ENCODE peak calls at places on chromosome 3, in ten cellular contexts. Q is cardiac fibroblast, D is heart left ventricle, F is bronchial epithelial cell, C is choroid plexus epithelial cell, H is foreskin fibroblast, G is K562, J is HFFc6, M is adrenal gland, I is GM20000. T is an unnamed sample.

GRCh38 chr3:116199063-116199462 is 246.2 kb downstream of the LSAMP start:
- DNase-seq in Q (no peak), D (no peak), F (no peak), C (no peak), H (no peak), G (no peak), J (no peak), M (no peak), I (no peak), T (no peak)

GRCh38 chr3:153182491-153182890 is 20.5 kb downstream of the RAP2B start:
- DNase-seq in Q (no peak), D (no peak), F (no peak), C (no peak), H (no peak), G (no peak), J (no peak), M (no peak), I (no peak), T (no peak)

GRCh38 chr3:6717026-6717943 is 143.6 kb upstream of the GRM7 start:
- DNase-seq in Q (no peak), D (no peak), F (no peak), C (no peak), H (no peak), G (no peak), J (no peak), M (no peak), I (peak), T (no peak)

GRCh38 chr3:150922611-150923010 is 17.4 kb upstream of the MINDY4B start:
- DNase-seq in Q (no peak), D (no peak), F (no peak), C (no peak), H (no peak), G (peak), J (no peak), M (no peak), I (no peak), T (peak)

GRCh38 chr3:159751141-159751540 is 237.5 kb upstream of the IL12A start:
- DNase-seq in Q (no peak), D (no peak), F (no peak), C (peak), H (no peak), G (no peak), J (peak), M (no peak), I (no peak), T (no peak)

GRCh38 chr3:85939026-85939616 is 980.3 kb downstream of the CADM2 start:
- DNase-seq in Q (no peak), D (no peak), F (no peak), C (peak), H (peak), G (no peak), J (no peak), M (no peak), I (no peak), T (no peak)

GRCh38 chr3:189148090-189148507 is 23.7 kb upstream of the TPRG1 start:
- DNase-seq in Q (peak), D (peak), F (peak), C (peak), H (peak), G (peak), J (peak), M (peak), I (peak), T (peak)

GRCh38 chr3:88032245-88032644 is 26.6 kb downstream of the CGGBP1 start:
- DNase-seq in Q (no peak), D (no peak), F (no peak), C (peak), H (no peak), G (no peak), J (no peak), M (no peak), I (no peak), T (no peak)

GRCh38 chr3:161171113-161171512 is 50.0 kb upstream of the NMD3 start:
- DNase-seq in Q (peak), D (peak), F (peak), C (peak), H (peak), G (no peak), J (peak), M (peak), I (no peak), T (peak)

GRCh38 chr3:63351159-63352007 is 73.3 kb downstream of the SYNPR start:
- DNase-seq in Q (peak), D (no peak), F (peak), C (peak), H (peak), G (peak), J (peak), M (no peak), I (peak), T (peak)

GRCh38 chr3:64539451-64540196 is 148.2 kb downstream of the ADAMTS9 start:
- DNase-seq in Q (peak), D (peak), F (no peak), C (peak), H (peak), G (no peak), J (peak), M (no peak), I (no peak), T (no peak)

GRCh38 chr3:35624698-35625097 is 14.6 kb upstream of the ARPP21 start:
- DNase-seq in Q (no peak), D (no peak), F (peak), C (no peak), H (no peak), G (no peak), J (no peak), M (no peak), I (no peak), T (peak)

GRCh38 chr3:169118666-169119370 is 544.7 kb downstream of the MECOM start:
- DNase-seq in Q (no peak), D (no peak), F (no peak), C (peak), H (peak), G (no peak), J (peak), M (no peak), I (no peak), T (no peak)

GRCh38 chr3:125212509-125213372 is at the start of gene SLC12A8:
- DNase-seq in Q (no peak), D (peak), F (no peak), C (no peak), H (no peak), G (no peak), J (no peak), M (no peak), I (peak), T (peak)

GRCh38 chr3:6928064-6928463 is 67.1 kb downstream of the GRM7 start:
- DNase-seq in Q (no peak), D (no peak), F (peak), C (no peak), H (no peak), G (no peak), J (no peak), M (no peak), I (no peak), T (peak)

GRCh38 chr3:126476166-126476975 is 680 bp upstream of the ZXDC start:
- DNase-seq in Q (peak), D (no peak), F (peak), C (peak), H (no peak), G (no peak), J (no peak), M (no peak), I (no peak), T (peak)

GRCh38 chr3:191385101-191385500 is 54.8 kb upstream of the UTS2B start:
- DNase-seq in Q (no peak), D (no peak), F (no peak), C (no peak), H (no peak), G (no peak), J (no peak), M (no peak), I (no peak), T (no peak)

GRCh38 chr3:12287727-12288465 is 974 bp upstream of the PPARG start:
- DNase-seq in Q (peak), D (peak), F (no peak), C (peak), H (peak), G (no peak), J (no peak), M (no peak), I (peak), T (peak)

GRCh38 chr3:53155763-53156162 is 5.2 kb upstream of the PRKCD start:
- DNase-seq in Q (no peak), D (peak), F (peak), C (no peak), H (no peak), G (no peak), J (no peak), M (peak), I (no peak), T (no peak)

GRCh38 chr3:16460886-16461285 is 52.6 kb downstream of the RFTN1 start:
- DNase-seq in Q (no peak), D (no peak), F (no peak), C (no peak), H (no peak), G (no peak), J (no peak), M (no peak), I (no peak), T (no peak)

GRCh38 chr3:129377615-129378014 is 50.8 kb downstream of the EFCAB12 start:
- DNase-seq in Q (no peak), D (no peak), F (no peak), C (no peak), H (no peak), G (no peak), J (no peak), M (no peak), I (no peak), T (no peak)

GRCh38 chr3:39295184-39295775 is 15.4 kb upstream of the CX3CR1 start:
- DNase-seq in Q (no peak), D (no peak), F (no peak), C (no peak), H (no peak), G (no peak), J (no peak), M (no peak), I (peak), T (no peak)

GRCh38 chr3:39108309-39108708 is 829 bp downstream of the TTC21A start:
- DNase-seq in Q (no peak), D (no peak), F (no peak), C (no peak), H (no peak), G (no peak), J (no peak), M (no peak), I (peak), T (no peak)

GRCh38 chr3:13141991-13142412 is 68.8 kb upstream of the IQSEC1 start:
- DNase-seq in Q (peak), D (peak), F (peak), C (peak), H (no peak), G (peak), J (peak), M (peak), I (peak), T (peak)

GRCh38 chr3:136840252-136840651 is 21.3 kb downstream of the SLC35G2 start:
- DNase-seq in Q (no peak), D (no peak), F (no peak), C (no peak), H (no peak), G (peak), J (no peak), M (no peak), I (no peak), T (no peak)

GRCh38 chr3:145807990-145808389 is 353.0 kb downstream of the PLOD2 start:
- DNase-seq in Q (peak), D (peak), F (no peak), C (peak), H (peak), G (no peak), J (peak), M (peak), I (no peak), T (peak)

GRCh38 chr3:197372076-197372661 is 73.8 kb upstream of the DLG1 start:
- DNase-seq in Q (peak), D (no peak), F (peak), C (peak), H (peak), G (no peak), J (peak), M (no peak), I (no peak), T (peak)

GRCh38 chr3:2352134-2352762 is 253.6 kb downstream of the CNTN4 start:
- DNase-seq in Q (no peak), D (no peak), F (no peak), C (no peak), H (no peak), G (no peak), J (no peak), M (no peak), I (no peak), T (no peak)

GRCh38 chr3:194632983-194633348 is 253 bp downstream of the TMEM44 start:
- DNase-seq in Q (no peak), D (peak), F (no peak), C (no peak), H (no peak), G (no peak), J (no peak), M (no peak), I (no peak), T (no peak)

GRCh38 chr3:189298469-189299375 is 127.0 kb downstream of the TPRG1 start:
- DNase-seq in Q (no peak), D (no peak), F (peak), C (peak), H (no peak), G (no peak), J (no peak), M (no peak), I (no peak), T (peak)

GRCh38 chr3:34155108-34155507 is 356.7 kb downstream of the PDCD6IP start:
- DNase-seq in Q (no peak), D (no peak), F (no peak), C (peak), H (no peak), G (no peak), J (no peak), M (no peak), I (no peak), T (no peak)
- TF ChIP-seq CTCF in Q (no peak), D (no peak), F (no peak), C (no peak), H (no peak), G (no peak), J (no peak), M (no peak), I (no peak), T (no peak)

GRCh38 chr3:134039161-134039862 is 9.6 kb upstream of the SLCO2A1 start:
- DNase-seq in Q (no peak), D (no peak), F (peak), C (no peak), H (no peak), G (peak), J (no peak), M (no peak), I (no peak), T (peak)
- TF ChIP-seq CTCF in Q (peak), D (peak), F (peak), C (peak), H (no peak), G (peak), J (no peak), M (no peak), I (no peak), T (no peak)

GRCh38 chr3:188059346-188059745 is 94.6 kb upstream of the LPP start:
- DNase-seq in Q (no peak), D (no peak), F (no peak), C (no peak), H (no peak), G (no peak), J (peak), M (no peak), I (no peak), T (no peak)

GRCh38 chr3:188058569-188059184 is 95.3 kb upstream of the LPP start:
- DNase-seq in Q (no peak), D (no peak), F (no peak), C (no peak), H (no peak), G (no peak), J (no peak), M (no peak), I (no peak), T (no peak)

GRCh38 chr3:188055388-188055787 is 98.6 kb upstream of the LPP start:
- DNase-seq in Q (no peak), D (no peak), F (no peak), C (no peak), H (no peak), G (no peak), J (no peak), M (no peak), I (no peak), T (no peak)

GRCh38 chr3:188053710-188054379 is 100.1 kb upstream of the LPP start:
- DNase-seq in Q (no peak), D (no peak), F (no peak), C (peak), H (no peak), G (no peak), J (no peak), M (no peak), I (no peak), T (no peak)

DNA sequence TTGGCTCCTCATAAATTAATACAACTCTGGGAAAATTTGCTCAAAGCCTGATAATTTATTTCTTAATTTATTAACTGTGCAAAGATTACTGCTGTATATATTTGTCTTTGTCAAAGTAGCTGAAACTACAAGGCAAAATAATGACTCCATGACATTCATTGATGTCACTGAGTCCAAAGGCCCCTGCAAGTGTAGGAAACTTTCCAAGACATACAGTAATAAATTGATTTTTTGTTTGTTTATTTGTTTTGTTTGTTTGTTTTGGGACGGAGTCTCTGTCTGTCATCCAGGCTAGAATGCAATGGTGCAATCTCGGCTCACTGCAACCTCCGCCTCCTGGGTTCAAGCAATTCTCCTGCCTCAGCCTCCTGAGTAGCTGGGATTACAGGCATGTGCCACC is 96.8 kb upstream of the LPP start:
- DNase-seq in Q (no peak), D (no peak), F (no peak), C (no peak), H (no peak), G (no peak), J (no peak), M (no peak), I (no peak), T (no peak)
- TF ChIP-seq CTCF in Q (no peak), D (no peak), F (no peak), C (no peak), H (no peak), G (no peak), J (no peak), M (no peak), I (no peak), T (no peak)

GRCh38 chr3:178439504-178439903 is 96.7 kb upstream of the KCNMB2 start:
- DNase-seq in Q (peak), D (no peak), F (peak), C (peak), H (peak), G (peak), J (peak), M (peak), I (no peak), T (peak)

GRCh38 chr3:178434206-178434805 is 101.9 kb upstream of the KCNMB2 start:
- DNase-seq in Q (peak), D (no peak), F (no peak), C (peak), H (no peak), G (no peak), J (no peak), M (no peak), I (no peak), T (peak)

GRCh38 chr3:178435575-178435974 is 100.7 kb upstream of the KCNMB2 start:
- DNase-seq in Q (no peak), D (no peak), F (peak), C (no peak), H (no peak), G (no peak), J (no peak), M (no peak), I (no peak), T (no peak)

DNA sequence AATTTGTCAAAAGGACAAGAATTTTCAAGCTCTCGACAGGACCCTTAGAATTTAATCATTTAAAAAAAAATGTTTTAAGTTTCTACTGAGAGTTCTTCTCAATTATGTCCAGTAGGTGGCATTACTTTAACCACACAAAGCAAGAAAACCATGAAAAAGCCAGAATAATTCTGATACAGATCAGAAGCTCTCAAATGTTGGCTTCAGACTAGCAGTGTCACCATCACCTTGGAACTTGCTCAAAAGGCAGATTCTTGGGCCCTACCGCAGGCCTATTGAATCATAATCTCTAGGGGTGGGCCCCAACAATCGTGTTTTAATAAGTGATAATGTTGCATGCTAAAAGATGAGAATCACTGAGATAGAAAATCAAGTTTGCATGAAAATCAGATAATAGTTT is 99.5 kb upstream of the KCNMB2 start:
- DNase-seq in Q (peak), D (no peak), F (peak), C (peak), H (peak), G (peak), J (peak), M (no peak), I (peak), T (peak)
- TF ChIP-seq CTCF in Q (peak), D (peak), F (peak), C (peak), H (peak), G (peak), J (peak), M (peak), I (peak), T (peak)

DNA sequence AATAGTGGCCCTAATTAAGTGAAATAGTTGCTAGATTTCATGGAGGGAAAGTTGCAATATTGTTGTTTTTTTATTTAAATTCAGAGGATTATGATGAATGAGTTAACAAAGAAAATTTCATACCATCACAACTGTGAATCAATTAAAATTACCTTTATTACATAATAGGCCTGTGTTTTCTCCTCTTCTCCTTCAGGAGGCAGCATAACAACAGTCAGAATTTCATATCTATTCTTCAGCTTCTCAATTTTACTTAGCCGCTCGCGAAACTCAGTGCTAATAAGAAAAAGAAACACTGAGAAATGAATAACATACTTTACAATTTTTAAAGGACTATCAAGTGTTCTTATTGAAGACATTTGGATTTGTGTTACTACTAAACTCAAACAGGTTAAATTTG is 29.4 kb downstream of the TTC14 start:
- DNase-seq in Q (no peak), D (no peak), F (peak), C (peak), H (no peak), G (no peak), J (no peak), M (no peak), I (no peak), T (no peak)
- TF ChIP-seq CTCF in Q (peak), D (no peak), F (peak), C (peak), H (no peak), G (peak), J (peak), M (no peak), I (no peak), T (peak)

GRCh38 chr3:37330466-37330865 is 156.1 kb upstream of the LRRFIP2 start:
- DNase-seq in Q (no peak), D (peak), F (no peak), C (no peak), H (no peak), G (no peak), J (no peak), M (no peak), I (no peak), T (no peak)
- TF ChIP-seq CTCF in Q (no peak), D (no peak), F (no peak), C (no peak), H (no peak), G (no peak), J (no peak), M (no peak), I (no peak), T (no peak)

DNA sequence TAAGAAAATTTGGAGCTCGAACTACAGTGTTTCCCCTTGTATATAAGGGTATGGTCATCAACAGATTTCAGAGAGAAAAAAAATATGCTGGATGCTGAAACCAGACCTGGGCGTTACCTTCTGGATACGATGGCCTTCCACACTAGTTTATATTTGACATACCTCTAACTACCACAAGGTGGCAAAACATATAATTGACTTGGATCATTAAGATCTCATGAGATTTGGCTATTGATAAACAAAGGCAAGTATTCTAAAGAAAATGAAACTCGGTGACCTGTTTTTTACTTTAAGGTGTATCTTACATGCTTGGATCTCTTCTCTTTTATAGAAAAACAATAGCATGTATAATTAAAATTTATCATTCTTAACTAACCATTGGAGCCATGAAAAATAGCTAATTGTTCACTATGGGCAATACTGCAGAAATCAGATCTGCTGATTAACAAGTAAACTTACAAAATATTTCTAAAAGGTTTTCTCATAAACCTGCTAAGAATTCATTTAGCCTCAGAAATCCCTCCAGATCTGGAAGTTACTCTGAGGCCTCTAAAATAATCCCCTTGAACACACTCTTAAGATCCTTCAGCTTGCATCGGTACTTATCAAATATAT is 300.6 kb upstream of the KCNH8 start:
- DNase-seq in Q (no peak), D (no peak), F (peak), C (peak), H (no peak), G (no peak), J (no peak), M (no peak), I (peak), T (peak)
- TF ChIP-seq CTCF in Q (no peak), D (no peak), F (peak), C (no peak), H (no peak), G (no peak), J (peak), M (peak), I (peak), T (peak)

GRCh38 chr3:49700453-49701128 is 11.2 kb downstream of the RNF123 start:
- DNase-seq in Q (no peak), D (no peak), F (no peak), C (no peak), H (no peak), G (no peak), J (no peak), M (no peak), I (no peak), T (no peak)
- TF ChIP-seq CTCF in Q (peak), D (no peak), F (no peak), C (peak), H (peak), G (peak), J (peak), M (no peak), I (no peak), T (peak)